ENCODE peak calls at places on chromosomes 12 and 14, in eight cellular contexts. O is AG10803; Z is CD8-positive, alpha-beta T cell; J is fibroblast of pulmonary artery; N is pancreas; D is sigmoid colon; X is WERI-Rb-1; Q is adrenal gland. A is an unnamed sample.

GRCh38 chr14:53848851-53849250 is 107.8 kb downstream of the BMP4 start:
- DNase-seq in O (no peak), Z (no peak), J (no peak), N (no peak), D (no peak), X (no peak), Q (no peak), A (no peak)

GRCh38 chr12:22598763-22599161 is 26.2 kb upstream of the ETNK1 start:
- DNase-seq in O (no peak), Z (no peak), J (no peak), N (no peak), D (no peak), X (no peak), Q (no peak), A (no peak)

GRCh38 chr12:68636268-68636667 is 25.6 kb downstream of the RAP1B start:
- DNase-seq in O (peak; percentile 81), Z (no peak), J (peak; percentile 85), N (no peak), D (no peak), X (no peak), Q (no peak), A (peak; percentile 70)

GRCh38 chr14:92339426-92339825 is 16.5 kb downstream of the SLC24A4 start:
- DNase-seq in O (no peak), Z (no peak), J (no peak), N (no peak), D (no peak), X (no peak), Q (no peak), A (no peak)

GRCh38 chr12:52865090-52865944 is 16.5 kb upstream of the KRT78 start:
- DNase-seq in O (peak; percentile 62), Z (no peak), J (peak; percentile 80), N (peak; percentile 85), D (no peak), X (peak; percentile 82), Q (peak; percentile 75), A (peak; percentile 74)

GRCh38 chr14:105118646-105119409 is 49.7 kb downstream of the JAG2 start:
- DNase-seq in O (no peak), Z (no peak), J (no peak), N (no peak), D (no peak), X (no peak), Q (no peak), A (no peak)

GRCh38 chr14:101721951-101722661 is 39.4 kb upstream of the PPP2R5C start:
- DNase-seq in O (peak; percentile 54), Z (peak; percentile 91), J (peak; percentile 11), N (no peak), D (no peak), X (no peak), Q (peak; percentile 50), A (no peak)

GRCh38 chr14:76701981-76702380 is 59.3 kb upstream of the VASH1 start:
- DNase-seq in O (no peak), Z (no peak), J (no peak), N (no peak), D (peak; percentile 63), X (no peak), Q (no peak), A (no peak)

GRCh38 chr14:42665083-42665482 is 1058.4 kb downstream of the LRFN5 start:
- DNase-seq in O (no peak), Z (no peak), J (no peak), N (no peak), D (no peak), X (no peak), Q (no peak), A (no peak)

GRCh38 chr14:68781161-68782021 is 11.5 kb downstream of the ZFP36L1 start:
- DNase-seq in O (no peak), Z (peak; percentile 80), J (no peak), N (no peak), D (peak; percentile 68), X (peak; percentile 82), Q (peak; percentile 19), A (no peak)

GRCh38 chr14:103854822-103855733 is 7.7 kb upstream of the PPP1R13B start:
- DNase-seq in O (no peak), Z (no peak), J (no peak), N (peak; percentile 75), D (no peak), X (peak; percentile 83), Q (no peak), A (no peak)

GRCh38 chr14:53509227-53509822 is 356.2 kb upstream of the DDHD1 start:
- DNase-seq in O (peak; percentile 53), Z (no peak), J (peak; percentile 8), N (no peak), D (peak; percentile 88), X (no peak), Q (no peak), A (no peak)

DNA sequence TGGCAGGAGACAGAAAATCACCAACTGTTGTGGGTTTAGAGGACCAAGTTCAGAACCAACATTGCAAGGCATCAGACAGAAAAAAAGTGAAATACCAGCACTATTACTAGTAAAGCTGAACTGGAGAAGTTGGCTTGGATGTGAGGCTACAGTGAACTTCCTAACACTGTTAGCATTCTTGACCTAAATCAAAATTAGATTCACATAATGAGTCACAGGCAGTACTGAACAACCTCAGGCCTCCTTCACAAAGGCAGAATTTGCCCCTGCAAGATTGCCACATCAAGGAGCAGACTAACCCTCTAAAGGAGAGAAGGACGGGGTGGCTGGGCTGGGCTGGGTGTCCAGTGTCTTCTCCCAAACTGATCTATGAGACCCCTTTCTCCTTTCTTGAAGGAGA is 539.7 kb downstream of the SNAPC1 start:
- DNase-seq in O (peak; percentile 45), Z (no peak), J (peak; percentile 35), N (no peak), D (no peak), X (no peak), Q (no peak), A (peak; percentile 41)
- TF ChIP-seq CTCF in O (no peak), Z (no peak), J (no peak), N (no peak), D (no peak), X (no peak), Q (no peak), A (no peak)

DNA sequence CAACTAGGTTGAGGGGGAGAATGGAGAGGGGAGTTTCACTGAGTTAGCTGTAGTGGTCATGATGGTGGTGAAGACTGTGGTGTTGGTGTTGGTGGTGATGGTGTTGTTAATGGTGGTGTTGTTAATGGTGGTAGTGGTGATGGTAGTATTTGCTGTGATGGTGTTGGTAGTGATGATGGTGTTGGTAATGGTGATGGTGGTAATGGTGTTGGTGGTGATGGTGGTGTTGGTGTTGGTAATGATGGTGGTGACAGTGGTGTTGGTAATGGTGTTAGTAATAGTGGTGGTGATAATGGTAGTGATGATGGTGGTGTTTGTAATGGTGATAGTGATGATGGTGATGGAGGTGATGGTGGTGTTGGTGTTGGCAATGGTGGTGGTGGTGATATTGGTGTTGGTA is 9.1 kb downstream of the C1R start:
- DNase-seq in O (no peak), Z (no peak), J (no peak), N (no peak), D (no peak), X (no peak), Q (no peak), A (no peak)
- H3K4me3 ChIP-seq in O (no peak overlapping the region), Z (no peak overlapping the region), J (no peak overlapping the region), N (no peak overlapping the region), D (no peak overlapping the region), X (no peak overlapping the region), Q (no peak overlapping the region), A (no peak overlapping the region)

DNA sequence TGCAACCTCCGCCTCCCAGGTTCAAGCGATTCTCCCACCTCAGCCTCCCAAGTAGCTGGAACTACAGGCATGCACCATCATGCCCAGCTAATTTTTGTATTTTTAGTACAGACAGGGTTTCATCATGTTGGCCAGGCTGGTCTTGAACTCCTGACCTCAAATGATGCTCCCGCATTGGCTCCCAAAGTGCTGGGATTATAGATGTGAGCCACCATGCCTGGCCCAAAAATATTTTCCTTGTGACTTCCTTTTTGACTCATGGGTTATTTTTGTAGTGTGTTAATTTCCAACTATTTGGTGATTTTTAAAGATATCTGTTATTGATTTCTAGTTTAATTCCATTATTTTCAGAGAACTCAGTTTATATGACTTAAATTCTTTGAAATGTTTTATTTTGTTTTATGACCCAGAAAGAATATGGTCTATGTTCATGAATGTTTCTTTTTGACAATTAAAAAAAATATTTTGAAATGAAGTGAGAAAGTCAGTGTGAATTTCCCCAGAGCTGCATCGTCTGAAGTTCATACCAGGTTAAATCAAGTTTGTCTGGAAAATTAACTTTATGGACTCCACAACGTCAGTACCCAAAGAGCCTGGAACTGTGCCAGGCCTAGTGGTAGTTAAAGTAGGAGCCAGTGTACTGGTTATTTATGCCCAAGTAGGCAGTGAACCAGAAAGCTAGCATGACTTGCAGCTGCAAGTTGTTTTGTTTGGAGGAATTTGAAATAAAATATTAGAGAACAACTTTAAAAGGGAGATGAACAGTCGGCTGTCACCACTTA is 2.8 kb upstream of the CDKL1 start:
- DNase-seq in O (peak; percentile 63), Z (no peak), J (peak; percentile 24), N (no peak), D (peak; percentile 90), X (no peak), Q (no peak), A (peak; percentile 31)
- TF ChIP-seq CTCF in O (no peak), Z (no peak), J (no peak), N (no peak), D (no peak), X (no peak), Q (peak; percentile 3), A (no peak)

GRCh38 chr14:28779416-28779941 is 12.9 kb downstream of the FOXG1 start:
- DNase-seq in O (no peak), Z (no peak), J (no peak), N (no peak), D (no peak), X (no peak), Q (no peak), A (no peak)

GRCh38 chr14:28780843-28781503 is 14.4 kb downstream of the FOXG1 start:
- DNase-seq in O (no peak), Z (no peak), J (no peak), N (no peak), D (no peak), X (no peak), Q (no peak), A (no peak)

GRCh38 chr14:28785096-28785952 is 18.7 kb downstream of the FOXG1 start:
- DNase-seq in O (peak; percentile 12), Z (no peak), J (no peak), N (peak; percentile 56), D (no peak), X (peak; percentile 89), Q (no peak), A (no peak)

GRCh38 chr14:28783593-28784143 is 17.1 kb downstream of the FOXG1 start:
- DNase-seq in O (no peak), Z (no peak), J (no peak), N (no peak), D (no peak), X (no peak), Q (no peak), A (no peak)

DNA sequence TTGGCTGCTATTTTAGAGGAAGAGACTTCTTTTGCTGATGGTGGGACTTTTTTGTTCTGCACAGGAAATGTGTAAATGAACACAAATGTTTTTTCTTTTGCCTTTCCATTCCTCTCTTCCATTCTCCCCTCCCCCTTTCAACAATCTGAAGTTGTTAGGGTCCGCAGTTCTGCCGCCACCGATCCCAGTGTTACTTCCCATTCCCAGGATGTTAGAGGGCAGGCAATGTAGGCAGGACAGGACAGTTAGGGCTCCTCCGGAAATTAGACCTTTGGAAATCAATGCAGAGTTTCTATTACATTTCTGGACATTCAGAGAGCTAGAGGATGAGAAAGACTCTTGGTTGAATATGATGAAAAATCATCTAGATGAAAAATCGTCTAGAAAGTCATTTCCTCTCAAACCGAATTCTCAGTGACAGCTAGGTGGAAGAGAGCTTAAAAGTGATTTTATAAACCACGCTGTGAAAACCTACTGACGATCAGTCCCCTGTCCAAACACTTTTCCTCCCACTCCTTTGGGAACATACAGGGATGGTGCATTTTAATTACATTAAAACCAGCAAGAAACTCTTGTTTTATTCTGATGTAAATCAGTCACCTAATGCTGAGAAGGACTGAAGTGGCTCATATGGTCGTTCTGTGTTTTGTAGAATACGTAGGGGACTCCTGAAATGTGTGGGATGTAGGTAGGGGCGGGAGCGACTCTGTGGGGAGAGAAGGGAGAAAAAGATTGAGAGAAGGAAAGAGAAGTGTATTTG is 17.9 kb downstream of the FOXG1 start:
- DNase-seq in O (no peak), Z (no peak), J (no peak), N (no peak), D (no peak), X (no peak), Q (no peak), A (no peak)
- H3K4me3 ChIP-seq in O (peak overlapping the region; percentile 44), Z (no peak overlapping the region), J (peak overlapping the region; percentile 46), N (no peak overlapping the region), D (no peak overlapping the region), X (peak overlapping the region; percentile 60), Q (peak overlapping the region; percentile 30), A (peak overlapping the region; percentile 43)